ENCODE peak calls at places on chromosomes 2 and 18, in eight cellular contexts. H is suprapubic skin, E is breast epithelium, T is ovary, V is transverse colon, Z is gastrocnemius medialis, B is endothelial cell of umbilical vein, Y is HCT116. R is an unnamed sample.

GRCh38 chr2:95207111-95207961 is at the start of gene ZNF892:
- DNase-seq in H (peak; percentile 92), E (peak; percentile 88), T (peak; percentile 90), V (peak; percentile 94), Z (peak; percentile 88), B (peak; percentile 90), Y (peak; percentile 38), R (peak; percentile 98)

GRCh38 chr18:63160172-63160995 is 159.2 kb downstream of the BCL2 start:
- DNase-seq in H (peak; percentile 21), E (no peak), T (no peak), V (no peak), Z (no peak), B (no peak), Y (no peak), R (no peak)

GRCh38 chr18:9535430-9535972 is 60.2 kb downstream of the RALBP1 start:
- DNase-seq in H (no peak), E (no peak), T (peak; percentile 83), V (no peak), Z (no peak), B (no peak), Y (no peak), R (no peak)

GRCh38 chr2:74249406-74250122 is 51.1 kb downstream of the MTHFD2 start:
- DNase-seq in H (no peak), E (no peak), T (no peak), V (no peak), Z (no peak), B (no peak), Y (no peak), R (no peak)

GRCh38 chr2:224847961-224848850 is 132.0 kb upstream of the CCDC195 start:
- DNase-seq in H (peak; percentile 66), E (peak; percentile 62), T (peak; percentile 47), V (no peak), Z (no peak), B (peak; percentile 38), Y (peak; percentile 60), R (peak; percentile 67)

GRCh38 chr2:120885311-120885710 is 149.6 kb downstream of the GLI2 start:
- DNase-seq in H (no peak), E (no peak), T (peak; percentile 33), V (no peak), Z (peak; percentile 22), B (no peak), Y (no peak), R (no peak)

GRCh38 chr2:41668529-41668928 is 379.3 kb upstream of the PKDCC start:
- DNase-seq in H (no peak), E (no peak), T (no peak), V (no peak), Z (no peak), B (no peak), Y (no peak), R (no peak)

GRCh38 chr2:39730685-39731302 is 48.3 kb downstream of the THUMPD2 start:
- DNase-seq in H (no peak), E (no peak), T (no peak), V (no peak), Z (no peak), B (peak; percentile 50), Y (peak; percentile 10), R (no peak)

GRCh38 chr2:71243548-71244301 is 16.8 kb upstream of the PAIP2B start:
- DNase-seq in H (no peak), E (no peak), T (no peak), V (no peak), Z (peak; percentile 79), B (no peak), Y (no peak), R (no peak)

GRCh38 chr2:194443926-194444325 is 1213.1 kb upstream of the SLC39A10 start:
- DNase-seq in H (no peak), E (no peak), T (no peak), V (no peak), Z (no peak), B (no peak), Y (no peak), R (no peak)

DNA sequence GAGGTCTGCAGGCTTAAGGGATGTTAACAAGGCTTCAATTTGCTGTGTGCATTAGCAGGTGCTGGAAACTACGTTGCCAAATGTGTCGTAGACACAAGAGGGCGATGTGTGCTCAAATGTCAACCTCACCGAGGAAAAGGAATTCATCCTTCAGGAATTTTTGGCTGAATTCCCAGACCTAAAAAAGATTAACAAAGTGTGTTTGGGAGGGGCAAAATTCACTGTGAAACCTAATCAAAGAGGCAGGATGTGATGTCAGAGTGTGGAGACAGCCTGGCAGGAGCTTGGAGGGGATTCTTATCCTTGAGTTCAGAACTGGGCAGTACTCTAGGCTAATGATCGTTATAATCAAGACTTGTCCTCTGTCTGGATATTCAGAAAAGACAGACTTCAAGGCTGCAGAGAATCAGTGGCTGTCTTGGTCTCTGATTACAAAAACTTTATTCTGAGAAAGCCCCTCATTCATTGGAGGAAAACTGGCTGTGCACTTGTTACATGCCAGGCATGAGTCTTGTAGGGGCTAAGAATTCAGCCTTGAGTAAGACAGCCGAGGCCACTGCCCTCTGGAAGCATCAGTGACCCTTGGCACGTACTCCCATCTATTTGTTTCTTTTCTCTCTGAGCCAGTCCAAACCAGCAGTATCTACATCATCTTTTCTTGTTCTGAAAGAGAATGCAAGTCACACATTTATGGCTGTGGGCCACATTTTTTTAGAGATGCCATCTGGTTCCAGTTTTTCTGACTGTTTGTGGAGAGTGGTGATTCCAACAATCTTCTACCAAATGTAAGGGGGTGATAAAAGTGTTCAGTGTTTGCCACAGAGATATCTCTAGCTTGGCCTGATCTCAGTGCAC is 18.7 kb upstream of the SCYGR1 start:
- DNase-seq in H (no peak), E (peak; percentile 53), T (peak; percentile 64), V (peak; percentile 73), Z (peak; percentile 10), B (peak; percentile 96), Y (peak; percentile 94), R (peak; percentile 84)
- H3K4me3 ChIP-seq in H (no peak overlapping the region), E (no peak overlapping the region), T (no peak overlapping the region), V (no peak overlapping the region), Z (no peak overlapping the region), B (no peak overlapping the region), Y (no peak overlapping the region), R (no peak overlapping the region)

GRCh38 chr18:50287028-50287440 is 458 bp downstream of the CXXC1 start:
- DNase-seq in H (peak; percentile 78), E (no peak), T (peak; percentile 61), V (no peak), Z (no peak), B (no peak), Y (no peak), R (peak; percentile 90)
- TF ChIP-seq POLR2A in H (no peak), E (no peak), T (no peak), V (no peak), Z (no peak), B (no peak), Y (no peak), R (no peak)

GRCh38 chr2:97774425-97774824 is 61.0 kb downstream of the ZAP70 start:
- DNase-seq in H (no peak), E (no peak), T (no peak), V (no peak), Z (no peak), B (peak; percentile 12), Y (no peak), R (no peak)
- TF ChIP-seq CTCF in H (no peak), E (no peak), T (no peak), V (peak; percentile 11), Z (no peak), B (peak; percentile 47), Y (peak; percentile 60), R (no peak)

GRCh38 chr2:10408649-10409579 is 39.2 kb downstream of the ODC1 start:
- DNase-seq in H (peak; percentile 85), E (peak; percentile 81), T (peak; percentile 80), V (peak; percentile 93), Z (peak; percentile 65), B (peak; percentile 75), Y (peak; percentile 79), R (peak; percentile 76)

GRCh38 chr2:10410001-10410671 is 38.0 kb downstream of the ODC1 start:
- DNase-seq in H (no peak), E (no peak), T (no peak), V (no peak), Z (no peak), B (no peak), Y (no peak), R (no peak)

GRCh38 chr2:10411557-10411956 is 36.6 kb downstream of the ODC1 start:
- DNase-seq in H (no peak), E (no peak), T (peak; percentile 74), V (no peak), Z (no peak), B (no peak), Y (no peak), R (no peak)

GRCh38 chr2:10412380-10412779 is 35.7 kb downstream of the ODC1 start:
- DNase-seq in H (no peak), E (no peak), T (no peak), V (peak; percentile 53), Z (no peak), B (peak; percentile 42), Y (no peak), R (no peak)

GRCh38 chr2:10410716-10411437 is 37.2 kb downstream of the ODC1 start:
- DNase-seq in H (no peak), E (no peak), T (no peak), V (no peak), Z (no peak), B (no peak), Y (no peak), R (no peak)
- H3K4me3 ChIP-seq in H (no peak overlapping the region), E (no peak overlapping the region), T (no peak overlapping the region), V (no peak overlapping the region), Z (no peak overlapping the region), B (no peak overlapping the region), Y (no peak overlapping the region), R (no peak overlapping the region)

GRCh38 chr2:200814276-200814815 is 2.6 kb downstream of the BZW1 start:
- DNase-seq in H (no peak), E (no peak), T (no peak), V (no peak), Z (peak; percentile 48), B (no peak), Y (no peak), R (no peak)
- TF ChIP-seq POLR2A in H (no peak), E (no peak), T (no peak), V (no peak), Z (peak; percentile 69), B (no peak), Y (no peak), R (no peak)

GRCh38 chr2:105243961-105244360 is 2.4 kb downstream of the GPR45 start:
- DNase-seq in H (no peak), E (no peak), T (no peak), V (no peak), Z (no peak), B (no peak), Y (no peak), R (peak; percentile 53)
- TF ChIP-seq CTCF in H (no peak), E (no peak), T (no peak), V (no peak), Z (no peak), B (peak; percentile 28), Y (peak; percentile 44), R (no peak)

DNA sequence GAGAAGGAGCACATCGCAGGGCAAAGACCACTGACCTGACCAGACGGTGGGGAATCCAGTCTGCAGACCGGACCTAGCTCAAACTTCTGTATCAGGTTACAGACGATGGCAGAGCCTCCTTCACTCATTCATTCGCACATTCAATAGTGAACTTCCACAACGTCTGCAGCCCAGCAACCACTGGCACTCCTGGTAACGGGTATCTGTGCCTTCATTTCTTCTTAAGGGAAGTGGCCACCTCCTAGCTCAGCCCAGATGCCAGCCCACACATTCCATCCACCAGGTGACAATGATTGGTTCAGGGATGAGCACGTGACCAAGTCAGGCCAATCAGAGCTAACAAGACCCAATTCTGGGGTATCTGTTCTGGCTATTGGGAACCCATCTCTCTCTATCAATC is 15.9 kb upstream of the ARMC9 start:
- DNase-seq in H (peak; percentile 51), E (no peak), T (no peak), V (no peak), Z (no peak), B (no peak), Y (no peak), R (peak; percentile 58)
- H3K4me3 ChIP-seq in H (no peak overlapping the region), E (no peak overlapping the region), T (no peak overlapping the region), V (no peak overlapping the region), Z (no peak overlapping the region), B (no peak overlapping the region), Y (no peak overlapping the region), R (no peak overlapping the region)

R was measured in lower leg skin.